ENCODE peak calls at places on chromosome 4, in four cellular contexts. H is WTC11, O is Calu3, K is endothelial cell. E is an unnamed sample.

GRCh38 chr4:10305816-10306215 is 151.4 kb downstream of the ZNF518B start:
- DNase-seq in H (no peak), O (no peak), K (no peak), E (no peak)

GRCh38 chr4:161952382-161952781 is 211.4 kb downstream of the FSTL5 start:
- DNase-seq in H (no peak), O (no peak), K (no peak), E (no peak)

GRCh38 chr4:94976371-94977011 is 218.7 kb downstream of the BMPR1B start:
- DNase-seq in H (no peak), O (no peak), K (no peak), E (no peak)

GRCh38 chr4:136900706-136901105 is 631.6 kb downstream of the PCDH18 start:
- DNase-seq in H (no peak), O (no peak), K (no peak), E (no peak)

GRCh38 chr4:39976945-39977488 is 694 bp downstream of the PDS5A start:
- DNase-seq in H (peak; percentile 23), O (peak; percentile 13), K (peak; percentile 50), E (peak; percentile 36)

GRCh38 chr4:7005571-7005970 is 37.6 kb upstream of the TADA2B start:
- DNase-seq in H (no peak), O (no peak), K (no peak), E (no peak)

GRCh38 chr4:79650794-79651431 is 242.9 kb upstream of the GK2 start:
- DNase-seq in H (no peak), O (peak; percentile 1), K (no peak), E (no peak)

GRCh38 chr4:2862528-2862927 is 18.9 kb downstream of the ADD1 start:
- DNase-seq in H (no peak), O (peak; percentile 6), K (no peak), E (no peak)

GRCh38 chr4:78938474-78938867 is 767 bp downstream of the PAQR3 start:
- DNase-seq in H (no peak), O (no peak), K (no peak), E (no peak)

GRCh38 chr4:128354205-128354821 is 66.7 kb upstream of the PGRMC2 start:
- DNase-seq in H (no peak), O (peak; percentile 34), K (no peak), E (no peak)

GRCh38 chr4:86152454-86152853 is 207.4 kb downstream of the MAPK10 start:
- DNase-seq in H (no peak), O (no peak), K (no peak), E (no peak)

GRCh38 chr4:84483738-84484137 is 15.4 kb downstream of the NKX6-1 start:
- DNase-seq in H (peak; percentile 16), O (no peak), K (no peak), E (no peak)

DNA sequence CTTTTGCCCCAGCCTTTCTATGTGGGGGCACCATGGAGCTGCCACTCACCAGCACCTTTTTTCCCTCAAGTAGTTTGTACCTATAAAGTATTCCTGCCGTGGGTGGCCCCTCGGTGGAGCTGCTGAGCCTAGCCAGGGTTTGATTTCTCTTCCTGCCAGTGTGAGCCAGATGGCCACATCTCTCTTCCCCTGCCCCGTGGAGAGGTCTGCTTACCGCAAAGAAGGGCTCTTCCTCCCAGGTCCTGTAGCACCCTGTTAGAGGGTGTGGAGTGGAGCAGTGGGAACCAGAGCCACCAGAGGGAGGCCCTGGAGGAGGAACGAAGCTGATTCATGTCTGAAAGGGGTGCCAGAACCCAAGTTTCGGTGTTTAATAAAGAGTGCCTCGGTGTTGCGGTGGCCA is 95.4 kb downstream of the PTTG2 start:
- DNase-seq in H (peak; percentile 30), O (no peak), K (peak; percentile 43), E (no peak)
- TF ChIP-seq CTCF in H (no peak), O (no peak), K (no peak), E (no peak)

GRCh38 chr4:171785392-171785791 is 27.8 kb upstream of the GALNTL6 start:
- DNase-seq in H (no peak), O (no peak), K (no peak), E (no peak)
- TF ChIP-seq CTCF in H (no peak), O (no peak), K (no peak), E (no peak)

DNA sequence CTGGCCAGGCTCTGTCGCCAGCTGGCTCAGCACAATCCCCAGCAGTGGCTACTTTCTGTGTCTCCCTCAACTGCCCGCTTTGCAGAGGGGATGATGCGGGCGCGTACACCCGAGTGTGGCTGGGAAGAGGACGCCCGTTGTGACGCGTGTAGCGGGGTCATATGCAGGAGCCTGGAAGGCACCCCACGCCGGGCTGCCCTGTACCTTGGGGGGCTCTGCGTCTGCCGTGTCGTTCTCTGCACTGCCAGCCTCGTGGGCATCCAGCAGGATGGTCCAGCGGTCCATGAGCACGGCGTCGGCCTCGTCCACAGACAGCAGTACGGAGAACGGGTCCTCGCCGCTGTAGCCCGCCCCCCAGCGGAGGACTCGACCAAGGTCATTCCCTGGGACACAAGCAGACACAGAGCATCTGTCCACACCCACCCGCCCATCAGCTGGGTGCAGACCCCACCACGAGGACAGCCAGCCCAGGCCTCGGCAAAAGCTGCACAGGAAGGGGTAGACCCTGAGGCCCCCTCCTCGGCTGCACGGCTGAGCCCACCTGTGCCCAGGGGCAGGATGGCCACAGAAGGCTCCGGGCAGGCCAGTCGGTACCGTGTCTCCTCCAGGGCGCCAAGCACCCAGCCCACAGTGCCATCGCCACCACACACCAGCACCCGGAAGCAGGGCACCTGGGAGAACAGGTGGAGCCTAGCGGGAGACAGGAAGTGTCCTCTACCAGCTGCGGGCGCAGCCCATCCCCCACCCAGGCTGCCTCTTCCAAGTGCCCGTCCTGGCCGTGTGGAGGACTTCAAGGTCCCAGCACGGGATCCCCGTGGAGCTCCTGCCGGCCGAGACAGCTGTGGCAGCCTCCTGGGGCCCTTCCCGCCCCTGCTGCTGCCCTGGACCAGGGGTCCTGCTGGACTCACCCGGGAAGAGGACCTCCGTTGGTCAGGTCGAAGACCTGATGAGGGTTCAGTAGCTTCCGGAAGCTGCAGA is 10.8 kb downstream of the DGKQ start:
- DNase-seq in H (peak; percentile 47), O (no peak), K (no peak), E (no peak)
- TF ChIP-seq CTCF in H (no peak), O (no peak), K (no peak), E (no peak)

GRCh38 chr4:111136438-111136837 is 513.6 kb upstream of the PITX2 start:
- DNase-seq in H (no peak), O (peak; percentile 10), K (no peak), E (no peak)
- TF ChIP-seq CTCF in H (no peak), O (no peak), K (no peak), E (no peak)

DNA sequence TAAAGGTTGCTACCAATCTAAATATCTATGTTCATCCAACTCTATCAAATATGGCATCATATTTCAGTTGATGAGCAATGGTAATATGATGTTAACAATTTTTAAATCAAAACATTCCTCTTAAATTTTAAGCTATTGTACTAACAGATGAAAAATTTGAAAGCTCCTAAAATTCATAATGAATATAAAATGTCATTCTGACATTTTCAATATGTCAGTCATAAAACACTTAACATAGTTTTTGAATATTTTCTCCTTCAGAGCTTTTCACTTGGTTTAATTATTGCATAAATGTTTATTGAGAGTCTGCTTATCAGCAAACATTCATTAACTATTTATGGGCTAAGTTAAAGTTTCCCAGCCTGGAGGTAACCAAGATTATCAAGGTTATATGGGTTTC is 11.8 kb downstream of the ARSJ start:
- DNase-seq in H (no peak), O (no peak), K (no peak), E (no peak)
- TF ChIP-seq CTCF in H (no peak), O (no peak), K (no peak), E (no peak)

GRCh38 chr4:87498446-87498900 is 30.7 kb downstream of the SPARCL1 start:
- DNase-seq in H (no peak), O (no peak), K (no peak), E (no peak)

GRCh38 chr4:87500107-87500462 is 29.1 kb downstream of the SPARCL1 start:
- DNase-seq in H (no peak), O (no peak), K (no peak), E (no peak)

GRCh38 chr4:87499415-87500106 is 29.6 kb downstream of the SPARCL1 start:
- DNase-seq in H (no peak), O (no peak), K (no peak), E (no peak)

GRCh38 chr4:87497586-87497985 is 31.6 kb downstream of the SPARCL1 start:
- DNase-seq in H (no peak), O (no peak), K (no peak), E (no peak)

GRCh38 chr4:87497141-87497540 is 32.0 kb downstream of the SPARCL1 start:
- DNase-seq in H (peak; percentile 58), O (no peak), K (peak; percentile 21), E (peak; percentile 9)
- TF ChIP-seq CTCF in H (peak; percentile 65), O (no peak), K (peak; percentile 74), E (peak; percentile 56)